ENCODE peak calls at places on chromosomes 4 and X, in four cellular contexts. One of them, this sample, is unnamed.

GRCh38 chrX:51395807-51396728 is 63.4 kb downstream of the NUDT10 start:
- DNase-seq in HepG2: no peak
- DNase-seq in SK-N-SH: peak
- DNase-seq in GM12878: no peak
- DNase-seq in this sample: no peak

GRCh38 chrX:133191739-133192039 is 26.5 kb downstream of the TFDP3 start:
- DNase-seq in SK-N-SH: no peak
- DNase-seq in HepG2: no peak
- DNase-seq in GM12878: no peak
- DNase-seq in this sample: no peak

GRCh38 chr4:114561590-114561989 is 37.0 kb upstream of the UGT8 start:
- DNase-seq in HepG2: no peak
- DNase-seq in SK-N-SH: no peak
- DNase-seq in GM12878: no peak
- DNase-seq in this sample: no peak

GRCh38 chrX:103608305-103608963 is 671 bp downstream of the TCEAL3 start:
- DNase-seq in HepG2: no peak
- DNase-seq in GM12878: no peak
- DNase-seq in SK-N-SH: peak
- DNase-seq in this sample: no peak

GRCh38 chrX:50704987-50705386 is 109.0 kb downstream of the SHROOM4 start:
- DNase-seq in SK-N-SH: no peak
- DNase-seq in HepG2: no peak
- DNase-seq in GM12878: no peak
- DNase-seq in this sample: no peak

GRCh38 chrX:24426340-24426913 is 38.7 kb upstream of the PDK3 start:
- DNase-seq in SK-N-SH: peak
- DNase-seq in HepG2: peak
- DNase-seq in GM12878: no peak
- DNase-seq in this sample: no peak

GRCh38 chr4:177442623-177443155 is 452 bp upstream of the AGA start:
- DNase-seq in SK-N-SH: peak
- DNase-seq in GM12878: peak
- DNase-seq in HepG2: peak
- DNase-seq in this sample: no peak

GRCh38 chr4:78437608-78438088 is 113.9 kb upstream of the ANXA3 start:
- DNase-seq in GM12878: no peak
- DNase-seq in HepG2: no peak
- DNase-seq in SK-N-SH: no peak
- DNase-seq in this sample: no peak

GRCh38 chrX:63750846-63751245 is 34.2 kb downstream of the ARHGEF9 start:
- DNase-seq in HepG2: no peak
- DNase-seq in SK-N-SH: no peak
- DNase-seq in GM12878: no peak
- DNase-seq in this sample: no peak

GRCh38 chr4:169225058-169225751 is 45.6 kb downstream of the SH3RF1 start:
- DNase-seq in SK-N-SH: no peak
- DNase-seq in HepG2: no peak
- DNase-seq in GM12878: no peak
- DNase-seq in this sample: no peak

GRCh38 chr4:137677851-137678250 is 145.6 kb upstream of the PCDH18 start:
- DNase-seq in SK-N-SH: no peak
- DNase-seq in GM12878: no peak
- DNase-seq in HepG2: no peak
- DNase-seq in this sample: no peak

GRCh38 chr4:108342325-108342986 is 173.7 kb upstream of the LEF1 start:
- DNase-seq in HepG2: no peak
- DNase-seq in SK-N-SH: no peak
- DNase-seq in GM12878: no peak
- DNase-seq in this sample: no peak

GRCh38 chr4:138501614-138502013 is 259.5 kb upstream of the SLC7A11 start:
- DNase-seq in HepG2: no peak
- DNase-seq in SK-N-SH: no peak
- DNase-seq in GM12878: no peak
- DNase-seq in this sample: no peak

GRCh38 chr4:119227690-119228089 is 15.2 kb downstream of the USP53 start:
- DNase-seq in HepG2: no peak
- DNase-seq in SK-N-SH: no peak
- DNase-seq in GM12878: no peak
- DNase-seq in this sample: no peak

GRCh38 chr4:76867880-76868655 is 29.9 kb downstream of the SOWAHB start:
- DNase-seq in GM12878: no peak
- DNase-seq in SK-N-SH: no peak
- DNase-seq in HepG2: no peak
- DNase-seq in this sample: peak

GRCh38 chr4:183118141-183118540 is 19.1 kb downstream of the WWC2 start:
- DNase-seq in GM12878: no peak
- DNase-seq in HepG2: no peak
- DNase-seq in SK-N-SH: no peak
- DNase-seq in this sample: no peak

GRCh38 chr4:94412019-94413017 is 39.4 kb upstream of the PDLIM5 start:
- DNase-seq in GM12878: no peak
- DNase-seq in HepG2: peak
- DNase-seq in SK-N-SH: no peak
- DNase-seq in this sample: no peak

GRCh38 chr4:68874507-68874906 is 58.7 kb downstream of the UGT2B10 start:
- DNase-seq in SK-N-SH: no peak
- DNase-seq in GM12878: no peak
- DNase-seq in HepG2: no peak
- DNase-seq in this sample: no peak

GRCh38 chr4:123390846-123391456 is 5.6 kb upstream of the SPRY1 start:
- DNase-seq in GM12878: no peak
- DNase-seq in SK-N-SH: peak
- DNase-seq in HepG2: no peak
- DNase-seq in this sample: no peak

GRCh38 chrX:11606408-11606807 is 59.3 kb downstream of the ARHGAP6 start:
- DNase-seq in HepG2: no peak
- DNase-seq in SK-N-SH: no peak
- DNase-seq in GM12878: no peak
- DNase-seq in this sample: no peak

GRCh38 chr4:524196-524595 is 25.2 kb downstream of the PIGG start:
- DNase-seq in HepG2: no peak
- DNase-seq in GM12878: no peak
- DNase-seq in SK-N-SH: no peak
- DNase-seq in this sample: no peak

GRCh38 chrX:30821116-30821515 is 67.9 kb downstream of the TAB3 start:
- DNase-seq in GM12878: no peak
- DNase-seq in SK-N-SH: no peak
- DNase-seq in HepG2: no peak
- DNase-seq in this sample: no peak

GRCh38 chrX:16101581-16101980 is 21.8 kb upstream of the GRPR start:
- DNase-seq in HepG2: no peak
- DNase-seq in GM12878: no peak
- DNase-seq in SK-N-SH: no peak
- DNase-seq in this sample: no peak

GRCh38 chrX:29297171-29297800 is 710.0 kb downstream of the IL1RAPL1 start:
- DNase-seq in HepG2: no peak
- DNase-seq in SK-N-SH: no peak
- DNase-seq in GM12878: no peak
- DNase-seq in this sample: no peak
- TF ChIP-seq TCF12 in HepG2: no peak
- TF ChIP-seq TCF12 in SK-N-SH: no peak
- TF ChIP-seq TCF12 in GM12878: no peak
- TF ChIP-seq TCF12 in this sample: no peak

GRCh38 chr4:28886934-28887333 is 1833.2 kb upstream of the PCDH7 start:
- DNase-seq in HepG2: no peak
- DNase-seq in GM12878: no peak
- DNase-seq in SK-N-SH: no peak
- DNase-seq in this sample: no peak
- TF ChIP-seq TCF12 in HepG2: no peak
- TF ChIP-seq TCF12 in GM12878: no peak
- TF ChIP-seq TCF12 in SK-N-SH: no peak
- TF ChIP-seq TCF12 in this sample: no peak

GRCh38 chr4:7775396-7775795 is 164.3 kb downstream of the AFAP1 start:
- DNase-seq in SK-N-SH: no peak
- DNase-seq in GM12878: no peak
- DNase-seq in HepG2: no peak
- DNase-seq in this sample: no peak
- TF ChIP-seq TCF12 in SK-N-SH: no peak
- TF ChIP-seq TCF12 in GM12878: no peak
- TF ChIP-seq TCF12 in HepG2: no peak
- TF ChIP-seq TCF12 in this sample: no peak

DNA sequence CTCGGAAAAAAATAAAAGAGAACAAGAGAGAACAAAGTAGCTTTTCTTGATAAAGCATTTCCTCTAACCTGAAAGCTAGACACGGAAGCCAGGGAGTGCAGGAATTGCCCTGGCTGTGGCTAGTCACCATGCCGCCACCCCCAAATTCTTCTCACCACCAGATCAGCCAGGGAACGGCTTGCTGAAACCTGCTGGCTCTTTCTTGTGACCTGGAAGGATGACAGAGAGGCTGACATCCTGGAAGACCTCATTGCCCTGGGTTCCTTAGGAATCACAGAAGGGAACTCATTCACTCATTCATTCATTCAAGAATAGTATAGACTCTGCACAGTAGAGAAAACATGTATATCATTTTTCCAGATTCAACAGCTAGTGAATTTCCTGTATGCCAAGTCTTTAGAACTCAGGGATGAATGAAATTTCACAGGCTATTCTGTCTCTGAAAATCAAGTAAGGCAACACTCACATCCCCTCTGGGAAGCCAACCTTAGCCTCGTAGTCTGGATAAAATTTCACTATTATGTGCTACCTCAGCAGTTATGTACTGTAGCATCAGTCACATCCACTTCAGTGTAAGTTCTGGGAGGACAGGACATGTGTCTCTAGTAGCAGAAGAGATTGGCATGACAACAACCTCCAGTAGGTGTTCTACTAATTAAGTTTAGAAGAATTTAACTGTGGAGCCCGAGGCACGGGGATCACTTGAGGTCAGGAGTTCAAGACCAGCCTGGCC is 42.2 kb upstream of the HS3ST1 start:
- DNase-seq in GM12878: no peak
- DNase-seq in SK-N-SH: no peak
- DNase-seq in HepG2: no peak
- DNase-seq in this sample: no peak
- TF ChIP-seq TCF12 in GM12878: no peak
- TF ChIP-seq TCF12 in SK-N-SH: no peak
- TF ChIP-seq TCF12 in HepG2: no peak
- TF ChIP-seq TCF12 in this sample: no peak

DNA sequence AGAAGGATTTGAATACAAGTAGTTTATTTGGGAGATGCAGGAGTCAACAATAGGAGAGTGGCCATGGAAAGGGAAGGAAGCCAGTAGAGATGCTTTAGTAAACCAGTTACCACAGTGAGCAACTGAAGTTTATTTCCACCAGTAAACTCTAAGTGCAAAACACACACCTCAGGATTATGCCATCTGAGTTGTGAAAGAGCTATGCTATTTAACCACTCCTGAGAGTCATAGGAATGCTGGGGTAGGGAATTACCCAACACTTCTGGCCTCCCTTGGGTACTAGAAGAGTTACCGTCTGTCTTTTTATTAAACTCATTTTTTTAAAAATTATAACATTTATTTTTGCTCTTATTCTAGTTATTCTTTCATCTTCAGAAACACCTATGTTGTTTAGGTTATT is 834.6 kb upstream of the AMOT start:
- DNase-seq in GM12878: no peak
- DNase-seq in SK-N-SH: no peak
- DNase-seq in HepG2: no peak
- DNase-seq in this sample: no peak
- TF ChIP-seq TCF12 in GM12878: no peak
- TF ChIP-seq TCF12 in SK-N-SH: no peak
- TF ChIP-seq TCF12 in HepG2: no peak
- TF ChIP-seq TCF12 in this sample: no peak

GRCh38 chr4:159224412-159224811 is 121.5 kb downstream of the RAPGEF2 start:
- DNase-seq in GM12878: no peak
- DNase-seq in HepG2: peak
- DNase-seq in SK-N-SH: no peak
- DNase-seq in this sample: no peak

GRCh38 chr4:159229164-159229563 is 126.3 kb downstream of the RAPGEF2 start:
- DNase-seq in GM12878: no peak
- DNase-seq in HepG2: peak
- DNase-seq in SK-N-SH: no peak
- DNase-seq in this sample: no peak

GRCh38 chr4:159232465-159233106 is 129.7 kb downstream of the RAPGEF2 start:
- DNase-seq in GM12878: peak
- DNase-seq in SK-N-SH: no peak
- DNase-seq in HepG2: no peak
- DNase-seq in this sample: no peak

GRCh38 chr4:159227378-159227777 is 124.5 kb downstream of the RAPGEF2 start:
- DNase-seq in GM12878: no peak
- DNase-seq in SK-N-SH: no peak
- DNase-seq in HepG2: no peak
- DNase-seq in this sample: no peak

GRCh38 chr4:159227984-159228383 is 125.1 kb downstream of the RAPGEF2 start:
- DNase-seq in SK-N-SH: peak
- DNase-seq in GM12878: no peak
- DNase-seq in HepG2: peak
- DNase-seq in this sample: peak
- TF ChIP-seq TCF12 in SK-N-SH: peak
- TF ChIP-seq TCF12 in GM12878: no peak
- TF ChIP-seq TCF12 in HepG2: no peak
- TF ChIP-seq TCF12 in this sample: no peak

DNA sequence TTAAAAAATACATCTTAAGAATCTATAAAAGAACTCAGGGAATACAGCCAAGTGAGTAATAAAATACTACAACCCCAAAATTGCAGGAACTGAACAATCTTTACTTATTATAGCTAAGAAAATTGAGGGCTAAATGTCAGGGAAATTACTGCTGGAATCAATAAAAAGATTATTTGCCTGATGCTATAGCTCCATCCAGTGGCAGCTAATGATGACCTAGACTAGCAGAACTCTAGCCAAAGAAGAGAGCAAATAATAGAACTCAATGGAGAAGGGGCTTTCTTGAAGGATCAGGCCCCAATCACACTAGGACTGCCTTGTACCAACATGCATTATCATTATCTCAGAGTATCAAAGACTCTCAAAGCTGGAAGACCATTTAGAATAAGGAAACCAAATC is 85.0 kb upstream of the FAM241A start:
- DNase-seq in HepG2: peak
- DNase-seq in GM12878: no peak
- DNase-seq in SK-N-SH: peak
- DNase-seq in this sample: no peak
- TF ChIP-seq TCF12 in HepG2: no peak
- TF ChIP-seq TCF12 in GM12878: no peak
- TF ChIP-seq TCF12 in SK-N-SH: no peak
- TF ChIP-seq TCF12 in this sample: no peak

DNA sequence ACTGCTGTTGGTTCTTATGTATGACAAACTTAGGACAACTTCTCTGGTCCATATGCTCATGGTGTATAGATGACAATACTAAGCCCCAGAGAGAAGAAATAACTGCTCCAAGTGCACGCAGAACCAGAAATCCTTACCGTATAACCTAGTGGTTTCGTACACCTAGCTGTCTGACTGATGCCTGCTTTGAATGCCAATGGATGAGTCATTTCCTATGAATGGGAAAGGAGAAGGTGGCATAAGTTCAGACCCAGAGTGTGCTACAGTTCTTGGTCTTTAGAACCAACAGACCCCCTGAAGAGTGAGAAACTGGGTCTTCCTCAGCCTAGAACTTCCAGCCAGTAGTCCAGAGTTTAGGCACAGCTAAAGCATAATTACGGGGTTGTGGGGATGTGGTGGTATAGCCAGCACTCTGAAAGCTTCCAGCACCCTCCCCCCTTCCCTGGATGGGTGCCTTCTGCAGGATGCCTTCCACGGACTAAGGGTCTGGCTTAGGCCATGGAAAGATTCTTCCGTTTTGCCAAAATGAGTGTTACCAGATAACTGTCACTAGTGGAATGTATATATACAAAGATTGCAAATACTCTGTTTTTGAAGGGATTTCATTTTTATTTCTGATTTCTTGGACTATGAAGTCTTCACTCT is 84.6 kb upstream of the PACRGL start:
- DNase-seq in SK-N-SH: no peak
- DNase-seq in HepG2: peak
- DNase-seq in GM12878: no peak
- DNase-seq in this sample: no peak
- TF ChIP-seq TCF12 in SK-N-SH: no peak
- TF ChIP-seq TCF12 in HepG2: no peak
- TF ChIP-seq TCF12 in GM12878: no peak
- TF ChIP-seq TCF12 in this sample: no peak